ENCODE peak calls at places on chromosomes 7 and 10, in five cellular contexts. L is heart left ventricle, G is right atrium auricular region, V is left ventricle myocardium inferior, Q is pancreas. A is an unnamed sample.

GRCh38 chr7:83148776-83149175 is 13.9 kb downstream of the PCLO start:
- DNase-seq in G (no peak), V (no peak), L (no peak), Q (no peak), A (no peak)

GRCh38 chr10:48634198-48634983 is 29.5 kb upstream of the ARHGAP22 start:
- DNase-seq in G (peak; percentile 68), V (peak; percentile 46), Q (no peak), L (peak; percentile 65), A (no peak)

GRCh38 chr10:7075110-7075509 is 335.7 kb downstream of the SFMBT2 start:
- DNase-seq in L (no peak), G (no peak), V (no peak), Q (peak; percentile 3), A (no peak)

GRCh38 chr10:127012769-127013152 is 107.5 kb downstream of the DOCK1 start:
- DNase-seq in V (peak; percentile 80), L (peak; percentile 79), G (peak; percentile 73), Q (peak; percentile 93), A (no peak)

GRCh38 chr10:17075975-17076374 is 53.6 kb downstream of the CUBN start:
- DNase-seq in Q (no peak), L (no peak), V (no peak), G (no peak), A (no peak)

GRCh38 chr7:2978403-2978802 is 65.3 kb downstream of the CARD11 start:
- DNase-seq in G (no peak), Q (peak; percentile 45), L (peak; percentile 29), V (peak; percentile 28), A (no peak)

GRCh38 chr7:106050743-106051110 is 61.4 kb downstream of the SYPL1 start:
- DNase-seq in V (no peak), L (no peak), G (no peak), Q (no peak), A (no peak)

GRCh38 chr10:131494451-131494850 is 182.9 kb upstream of the TCERG1L start:
- DNase-seq in G (no peak), L (no peak), Q (no peak), V (no peak), A (no peak)

GRCh38 chr7:82740246-82740848 is 296.8 kb upstream of the CACNA2D1 start:
- DNase-seq in G (no peak), Q (no peak), L (no peak), V (no peak), A (no peak)

GRCh38 chr10:78528749-78529204 is 495.1 kb downstream of the RPS24 start:
- DNase-seq in V (no peak), G (no peak), Q (peak; percentile 27), L (no peak), A (peak; percentile 1)

GRCh38 chr10:60868946-60869345 is 75.0 kb downstream of the RHOBTB1 start:
- DNase-seq in G (no peak), Q (no peak), L (no peak), V (no peak), A (no peak)

GRCh38 chr10:28914721-28915120 is 237.4 kb downstream of the BAMBI start:
- DNase-seq in G (peak; percentile 43), Q (no peak), V (no peak), L (no peak), A (no peak)

GRCh38 chr7:7569615-7570014 is 2.9 kb downstream of the MIOS start:
- DNase-seq in G (no peak), L (no peak), V (no peak), Q (no peak), A (no peak)

GRCh38 chr10:77799352-77799751 is 127.2 kb downstream of the DLG5 start:
- DNase-seq in L (no peak), Q (no peak), G (no peak), V (no peak), A (no peak)

GRCh38 chr7:98191668-98192431 is 19.4 kb upstream of the BHLHA15 start:
- DNase-seq in L (no peak), G (no peak), Q (no peak), V (no peak), A (no peak)

GRCh38 chr7:100132697-100133137 is 6.0 kb downstream of the MBLAC1 start:
- DNase-seq in V (peak; percentile 46), Q (peak; percentile 54), L (no peak), G (no peak), A (peak; percentile 53)

GRCh38 chr7:92691578-92691977 is 101.4 kb upstream of the FAM133B start:
- DNase-seq in Q (no peak), G (no peak), V (no peak), L (no peak), A (no peak)

GRCh38 chr10:85967594-85967993 is 399.0 kb downstream of the GRID1 start:
- DNase-seq in L (no peak), V (no peak), Q (no peak), G (no peak), A (no peak)

DNA sequence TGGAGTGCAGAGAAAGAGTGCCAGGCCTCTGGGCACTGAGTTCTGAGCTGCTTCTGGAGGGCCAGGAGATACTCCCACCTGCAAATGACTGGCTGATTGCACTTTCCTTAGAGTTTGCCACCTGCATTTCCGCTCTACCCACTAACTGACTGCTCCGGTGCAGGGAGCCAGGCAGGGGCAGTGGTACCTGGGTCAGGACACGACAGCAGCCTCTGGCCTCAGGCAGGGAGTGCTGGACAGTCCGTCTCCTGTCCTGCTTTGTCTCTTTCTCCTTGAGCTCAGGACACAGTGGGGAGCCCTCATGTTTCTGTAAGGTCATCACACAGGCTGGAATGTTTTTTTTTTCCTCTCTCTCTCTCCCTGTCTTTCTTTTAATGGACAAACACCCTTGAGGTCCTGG is 252.0 kb downstream of the DPP6 start:
- DNase-seq in Q (no peak), G (no peak), L (no peak), V (no peak), A (no peak)
- H3K4me3 ChIP-seq in Q (no peak overlapping the region), G (no peak overlapping the region), L (no peak overlapping the region), V (no peak overlapping the region), A (no peak overlapping the region)

GRCh38 chr10:102777696-102778530 is 34.2 kb downstream of the WBP1L start:
- DNase-seq in G (no peak), V (no peak), Q (no peak), L (no peak), A (no peak)

GRCh38 chr10:102776779-102777417 is 33.1 kb downstream of the WBP1L start:
- DNase-seq in L (peak; percentile 87), G (peak; percentile 96), V (peak; percentile 84), Q (peak; percentile 73), A (peak; percentile 80)

GRCh38 chr10:102773986-102774385 is 30.2 kb downstream of the WBP1L start:
- DNase-seq in V (peak; percentile 35), G (peak; percentile 72), L (peak; percentile 64), Q (no peak), A (no peak)

GRCh38 chr10:102775201-102775972 is 31.6 kb downstream of the WBP1L start:
- DNase-seq in V (peak; percentile 78), Q (peak; percentile 26), L (peak; percentile 80), G (peak; percentile 91), A (peak; percentile 75)

GRCh38 chr10:102775973-102776669 is 32.4 kb downstream of the WBP1L start:
- DNase-seq in L (peak; percentile 92), Q (peak; percentile 47), V (peak; percentile 89), G (peak; percentile 95), A (peak; percentile 85)
- H3K4me3 ChIP-seq in L (peak overlapping the region; percentile 63), Q (no peak overlapping the region), V (peak overlapping the region; percentile 74), G (peak overlapping the region; percentile 50), A (peak overlapping the region; percentile 23)

GRCh38 chr10:97186911-97187310 is 1.2 kb upstream of the SLIT1 start:
- DNase-seq in Q (no peak), G (no peak), L (no peak), V (no peak), A (no peak)
- H3K4me3 ChIP-seq in Q (no peak overlapping the region), G (no peak overlapping the region), L (no peak overlapping the region), V (no peak overlapping the region), A (no peak overlapping the region)

GRCh38 chr7:54541941-54542618 is at the start of gene VSTM2A:
- DNase-seq in G (no peak), L (no peak), Q (no peak), V (no peak), A (no peak)
- H3K4me3 ChIP-seq in G (no peak within 1 kb of the TSS), L (peak within 1 kb of the TSS; percentile 20), Q (peak within 1 kb of the TSS; percentile 7), V (peak within 1 kb of the TSS; percentile 58), A (no peak within 1 kb of the TSS)